ENCODE peak calls at places on chromosomes 4 and X, in eight cellular contexts. One of them, this sample, is unnamed.

GRCh38 chrX:40483502-40483901 is 97.3 kb upstream of the ATP6AP2 start:
- DNase-seq in coronary artery: no peak
- DNase-seq in heart right ventricle: no peak
- DNase-seq in sigmoid colon: no peak
- DNase-seq in progenitor cell of endocrine pancreas: no peak
- DNase-seq in psoas muscle: no peak
- DNase-seq in mesothelial cell of epicardium: no peak
- DNase-seq in osteocyte: no peak
- DNase-seq in this sample: no peak

GRCh38 chrX:4263005-4263404 is 549.6 kb upstream of the PRKX start:
- DNase-seq in coronary artery: no peak
- DNase-seq in heart right ventricle: no peak
- DNase-seq in sigmoid colon: no peak
- DNase-seq in progenitor cell of endocrine pancreas: no peak
- DNase-seq in psoas muscle: no peak
- DNase-seq in mesothelial cell of epicardium: no peak
- DNase-seq in osteocyte: no peak
- DNase-seq in this sample: no peak

GRCh38 chr4:121656269-121656641 is 40.5 kb downstream of the ANXA5 start:
- DNase-seq in coronary artery: no peak
- DNase-seq in heart right ventricle: peak
- DNase-seq in sigmoid colon: no peak
- DNase-seq in progenitor cell of endocrine pancreas: no peak
- DNase-seq in psoas muscle: no peak
- DNase-seq in mesothelial cell of epicardium: peak
- DNase-seq in osteocyte: no peak
- DNase-seq in this sample: peak

GRCh38 chr4:169984203-169984602 is 42.0 kb downstream of the MFAP3L start:
- DNase-seq in coronary artery: no peak
- DNase-seq in heart right ventricle: no peak
- DNase-seq in sigmoid colon: no peak
- DNase-seq in progenitor cell of endocrine pancreas: no peak
- DNase-seq in psoas muscle: no peak
- DNase-seq in mesothelial cell of epicardium: no peak
- DNase-seq in osteocyte: no peak
- DNase-seq in this sample: no peak

GRCh38 chr4:78481180-78481579 is 70.4 kb upstream of the ANXA3 start:
- DNase-seq in coronary artery: no peak
- DNase-seq in heart right ventricle: no peak
- DNase-seq in sigmoid colon: no peak
- DNase-seq in progenitor cell of endocrine pancreas: no peak
- DNase-seq in psoas muscle: no peak
- DNase-seq in mesothelial cell of epicardium: no peak
- DNase-seq in osteocyte: no peak
- DNase-seq in this sample: peak

GRCh38 chrX:46759645-46759974 is 692 bp upstream of the SLC9A7 start:
- DNase-seq in coronary artery: no peak
- DNase-seq in heart right ventricle: no peak
- DNase-seq in sigmoid colon: no peak
- DNase-seq in progenitor cell of endocrine pancreas: no peak
- DNase-seq in psoas muscle: no peak
- DNase-seq in mesothelial cell of epicardium: no peak
- DNase-seq in osteocyte: no peak
- DNase-seq in this sample: no peak

GRCh38 chr4:124997907-124998306 is 285.4 kb upstream of the ANKRD50 start:
- DNase-seq in coronary artery: no peak
- DNase-seq in heart right ventricle: no peak
- DNase-seq in sigmoid colon: no peak
- DNase-seq in progenitor cell of endocrine pancreas: no peak
- DNase-seq in psoas muscle: no peak
- DNase-seq in mesothelial cell of epicardium: no peak
- DNase-seq in osteocyte: no peak
- DNase-seq in this sample: no peak

GRCh38 chrX:22135994-22136684 is 104.0 kb downstream of the PHEX start:
- DNase-seq in coronary artery: no peak
- DNase-seq in heart right ventricle: peak
- DNase-seq in sigmoid colon: no peak
- DNase-seq in progenitor cell of endocrine pancreas: no peak
- DNase-seq in psoas muscle: no peak
- DNase-seq in mesothelial cell of epicardium: no peak
- DNase-seq in osteocyte: no peak
- DNase-seq in this sample: no peak

GRCh38 chr4:40887690-40888089 is 137.9 kb downstream of the NSUN7 start:
- DNase-seq in coronary artery: no peak
- DNase-seq in heart right ventricle: no peak
- DNase-seq in sigmoid colon: no peak
- DNase-seq in progenitor cell of endocrine pancreas: no peak
- DNase-seq in psoas muscle: no peak
- DNase-seq in mesothelial cell of epicardium: no peak
- DNase-seq in osteocyte: no peak
- DNase-seq in this sample: peak

GRCh38 chrX:22357621-22358020 is 84.9 kb downstream of the CBLL2 start:
- DNase-seq in coronary artery: no peak
- DNase-seq in heart right ventricle: no peak
- DNase-seq in sigmoid colon: no peak
- DNase-seq in progenitor cell of endocrine pancreas: no peak
- DNase-seq in psoas muscle: no peak
- DNase-seq in mesothelial cell of epicardium: no peak
- DNase-seq in osteocyte: no peak
- DNase-seq in this sample: no peak

GRCh38 chr4:36392916-36393315 is 111.5 kb downstream of the DTHD1 start:
- DNase-seq in coronary artery: no peak
- DNase-seq in heart right ventricle: no peak
- DNase-seq in sigmoid colon: no peak
- DNase-seq in progenitor cell of endocrine pancreas: no peak
- DNase-seq in psoas muscle: no peak
- DNase-seq in mesothelial cell of epicardium: no peak
- DNase-seq in osteocyte: no peak
- DNase-seq in this sample: no peak

GRCh38 chr4:40164459-40164858 is 32.4 kb upstream of the RHOH start:
- DNase-seq in coronary artery: no peak
- DNase-seq in heart right ventricle: no peak
- DNase-seq in sigmoid colon: no peak
- DNase-seq in progenitor cell of endocrine pancreas: no peak
- DNase-seq in psoas muscle: no peak
- DNase-seq in mesothelial cell of epicardium: no peak
- DNase-seq in osteocyte: no peak
- DNase-seq in this sample: no peak

GRCh38 chr4:56655209-56655626 is 25.9 kb downstream of the HOPX start:
- DNase-seq in coronary artery: no peak
- DNase-seq in heart right ventricle: peak
- DNase-seq in sigmoid colon: peak
- DNase-seq in progenitor cell of endocrine pancreas: no peak
- DNase-seq in psoas muscle: peak
- DNase-seq in mesothelial cell of epicardium: peak
- DNase-seq in osteocyte: no peak
- DNase-seq in this sample: no peak

DNA sequence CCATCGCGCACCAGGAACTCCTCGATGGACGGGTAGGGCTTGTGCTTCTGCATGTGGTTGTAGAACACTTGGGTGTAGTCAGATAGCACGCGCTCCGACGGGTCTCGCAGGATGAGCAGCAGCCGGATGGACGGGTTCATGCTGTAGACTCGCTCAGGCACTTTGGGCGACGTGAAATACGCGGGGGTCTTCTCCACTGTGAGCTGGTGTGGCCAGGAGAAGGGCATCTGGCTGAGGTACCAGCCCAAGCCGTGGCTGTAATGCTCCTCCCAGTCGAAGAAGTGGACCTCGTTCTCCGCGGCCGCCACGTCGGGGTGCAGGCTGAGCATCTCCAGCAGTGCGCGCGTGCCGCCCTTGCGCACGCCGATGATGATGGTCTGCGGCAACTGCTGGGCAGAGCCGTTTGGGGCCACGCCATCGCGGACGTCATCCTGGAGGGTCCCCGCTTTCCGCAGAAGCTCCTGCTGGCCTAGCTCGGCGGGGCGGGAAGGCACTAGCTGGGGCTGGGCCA is 29.2 kb downstream of the HS3ST1 start:
- DNase-seq in coronary artery: no peak
- DNase-seq in heart right ventricle: no peak
- DNase-seq in sigmoid colon: peak
- DNase-seq in progenitor cell of endocrine pancreas: no peak
- DNase-seq in psoas muscle: peak
- DNase-seq in mesothelial cell of epicardium: no peak
- DNase-seq in osteocyte: no peak
- DNase-seq in this sample: no peak
- TF ChIP-seq CTCF in coronary artery: no peak
- TF ChIP-seq CTCF in heart right ventricle: no peak
- TF ChIP-seq CTCF in sigmoid colon: no peak
- TF ChIP-seq CTCF in progenitor cell of endocrine pancreas: no peak
- TF ChIP-seq CTCF in psoas muscle: no peak
- TF ChIP-seq CTCF in mesothelial cell of epicardium: no peak
- TF ChIP-seq CTCF in osteocyte: no peak
- TF ChIP-seq CTCF in this sample: no peak

GRCh38 chr4:145614235-145614615 is 5.0 kb upstream of the MMAA start:
- DNase-seq in coronary artery: no peak
- DNase-seq in heart right ventricle: no peak
- DNase-seq in sigmoid colon: no peak
- DNase-seq in progenitor cell of endocrine pancreas: no peak
- DNase-seq in psoas muscle: no peak
- DNase-seq in mesothelial cell of epicardium: no peak
- DNase-seq in osteocyte: no peak
- DNase-seq in this sample: no peak

GRCh38 chr4:145618210-145618911 is 824 bp upstream of the MMAA start:
- DNase-seq in coronary artery: no peak
- DNase-seq in heart right ventricle: no peak
- DNase-seq in sigmoid colon: no peak
- DNase-seq in progenitor cell of endocrine pancreas: no peak
- DNase-seq in psoas muscle: peak
- DNase-seq in mesothelial cell of epicardium: no peak
- DNase-seq in osteocyte: no peak
- DNase-seq in this sample: no peak

GRCh38 chr4:145619639-145619996 is 433 bp downstream of the MMAA start:
- DNase-seq in coronary artery: no peak
- DNase-seq in heart right ventricle: peak
- DNase-seq in sigmoid colon: peak
- DNase-seq in progenitor cell of endocrine pancreas: no peak
- DNase-seq in psoas muscle: peak
- DNase-seq in mesothelial cell of epicardium: no peak
- DNase-seq in osteocyte: no peak
- DNase-seq in this sample: no peak

GRCh38 chr4:145623831-145624230 is 4.6 kb downstream of the MMAA start:
- DNase-seq in coronary artery: no peak
- DNase-seq in heart right ventricle: no peak
- DNase-seq in sigmoid colon: no peak
- DNase-seq in progenitor cell of endocrine pancreas: no peak
- DNase-seq in psoas muscle: no peak
- DNase-seq in mesothelial cell of epicardium: no peak
- DNase-seq in osteocyte: no peak
- DNase-seq in this sample: no peak

GRCh38 chr4:145618912-145619638 is at the start of gene MMAA:
- DNase-seq in coronary artery: peak
- DNase-seq in heart right ventricle: peak
- DNase-seq in sigmoid colon: peak
- DNase-seq in progenitor cell of endocrine pancreas: peak
- DNase-seq in psoas muscle: peak
- DNase-seq in mesothelial cell of epicardium: peak
- DNase-seq in osteocyte: peak
- DNase-seq in this sample: peak
- TF ChIP-seq CTCF in coronary artery: peak
- TF ChIP-seq CTCF in heart right ventricle: peak
- TF ChIP-seq CTCF in sigmoid colon: peak
- TF ChIP-seq CTCF in progenitor cell of endocrine pancreas: peak
- TF ChIP-seq CTCF in psoas muscle: peak
- TF ChIP-seq CTCF in mesothelial cell of epicardium: peak
- TF ChIP-seq CTCF in osteocyte: peak
- TF ChIP-seq CTCF in this sample: peak

DNA sequence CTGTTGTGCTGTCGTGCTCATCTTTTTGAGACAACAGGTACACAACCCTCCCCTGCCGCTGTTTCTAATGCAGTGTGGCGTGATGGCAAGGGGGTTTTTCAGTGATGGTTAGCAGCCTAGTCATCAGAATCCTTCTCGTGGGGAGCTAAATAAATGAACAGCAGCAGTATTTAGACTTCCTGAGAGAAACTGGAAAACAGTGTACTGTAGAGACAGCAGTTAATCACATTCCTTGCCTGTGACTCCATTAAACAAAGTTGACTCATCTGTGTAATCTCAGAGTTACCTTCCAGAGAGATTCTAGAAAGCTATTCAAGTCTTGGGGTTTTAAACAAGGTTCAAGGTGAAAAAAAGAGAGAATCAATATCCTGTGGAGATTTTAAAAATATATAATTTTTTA is 1753.2 kb upstream of the PCDH7 start:
- DNase-seq in coronary artery: no peak
- DNase-seq in heart right ventricle: no peak
- DNase-seq in sigmoid colon: no peak
- DNase-seq in progenitor cell of endocrine pancreas: no peak
- DNase-seq in psoas muscle: no peak
- DNase-seq in mesothelial cell of epicardium: no peak
- DNase-seq in osteocyte: no peak
- DNase-seq in this sample: no peak
- TF ChIP-seq CTCF in coronary artery: no peak
- TF ChIP-seq CTCF in heart right ventricle: no peak
- TF ChIP-seq CTCF in sigmoid colon: no peak
- TF ChIP-seq CTCF in progenitor cell of endocrine pancreas: no peak
- TF ChIP-seq CTCF in psoas muscle: no peak
- TF ChIP-seq CTCF in mesothelial cell of epicardium: no peak
- TF ChIP-seq CTCF in osteocyte: no peak
- TF ChIP-seq CTCF in this sample: no peak

GRCh38 chrX:153307546-153308175 is 13.9 kb downstream of the PNMA6F start:
- DNase-seq in coronary artery: peak
- DNase-seq in heart right ventricle: no peak
- DNase-seq in sigmoid colon: no peak
- DNase-seq in progenitor cell of endocrine pancreas: no peak
- DNase-seq in psoas muscle: no peak
- DNase-seq in mesothelial cell of epicardium: no peak
- DNase-seq in osteocyte: peak
- DNase-seq in this sample: no peak

GRCh38 chrX:153312041-153312440 is 9.5 kb downstream of the PNMA6F start:
- DNase-seq in coronary artery: no peak
- DNase-seq in heart right ventricle: no peak
- DNase-seq in sigmoid colon: no peak
- DNase-seq in progenitor cell of endocrine pancreas: no peak
- DNase-seq in psoas muscle: no peak
- DNase-seq in mesothelial cell of epicardium: no peak
- DNase-seq in osteocyte: no peak
- DNase-seq in this sample: no peak

GRCh38 chrX:153312842-153313241 is 8.7 kb downstream of the PNMA6F start:
- DNase-seq in coronary artery: no peak
- DNase-seq in heart right ventricle: no peak
- DNase-seq in sigmoid colon: no peak
- DNase-seq in progenitor cell of endocrine pancreas: no peak
- DNase-seq in psoas muscle: no peak
- DNase-seq in mesothelial cell of epicardium: no peak
- DNase-seq in osteocyte: no peak
- DNase-seq in this sample: no peak

GRCh38 chrX:153306527-153307115 is 14.9 kb downstream of the PNMA6F start:
- DNase-seq in coronary artery: peak
- DNase-seq in heart right ventricle: no peak
- DNase-seq in sigmoid colon: no peak
- DNase-seq in progenitor cell of endocrine pancreas: no peak
- DNase-seq in psoas muscle: no peak
- DNase-seq in mesothelial cell of epicardium: no peak
- DNase-seq in osteocyte: peak
- DNase-seq in this sample: no peak

DNA sequence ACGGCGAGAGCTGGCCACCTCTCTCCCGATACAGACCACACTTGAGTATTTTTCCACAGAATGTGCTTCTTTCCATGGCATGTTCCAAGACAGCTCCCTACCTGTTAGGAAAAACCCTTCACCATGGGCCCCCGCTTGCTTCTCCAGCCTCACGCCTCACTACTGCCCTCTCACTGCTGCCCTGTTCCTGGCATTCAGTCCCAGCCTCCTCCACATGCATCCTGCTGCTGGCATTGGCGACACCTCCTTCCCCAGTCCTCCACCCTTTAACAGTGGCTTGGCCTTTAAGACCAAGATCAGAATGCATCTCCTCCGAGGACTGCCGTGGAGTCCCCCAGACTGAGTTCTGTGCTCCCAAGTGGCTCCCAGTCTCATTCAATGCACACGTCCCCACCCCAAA is 10.7 kb downstream of the PNMA6F start:
- DNase-seq in coronary artery: no peak
- DNase-seq in heart right ventricle: no peak
- DNase-seq in sigmoid colon: no peak
- DNase-seq in progenitor cell of endocrine pancreas: no peak
- DNase-seq in psoas muscle: no peak
- DNase-seq in mesothelial cell of epicardium: no peak
- DNase-seq in osteocyte: no peak
- DNase-seq in this sample: no peak
- TF ChIP-seq CTCF in coronary artery: no peak
- TF ChIP-seq CTCF in heart right ventricle: no peak
- TF ChIP-seq CTCF in sigmoid colon: no peak
- TF ChIP-seq CTCF in progenitor cell of endocrine pancreas: no peak
- TF ChIP-seq CTCF in psoas muscle: no peak
- TF ChIP-seq CTCF in mesothelial cell of epicardium: no peak
- TF ChIP-seq CTCF in osteocyte: no peak
- TF ChIP-seq CTCF in this sample: no peak

This sample was measured in AG09319.